ENCODE peak calls at places on chromosome 17, in ten cellular contexts. P is small intestine, K is AG10803, M is tibial nerve, U is fibroblast of lung, I is foreskin fibroblast, F is BE2C, N is aorta, S is IMR-90, B is vagina. H is an unnamed sample.

GRCh38 chr17:17344507-17345293 is 41.5 kb downstream of the NT5M start:
- DNase-seq in P (no peak), K (no peak), M (no peak), U (no peak), I (no peak), F (no peak), N (peak), S (no peak), B (peak), H (peak)

GRCh38 chr17:73542323-73542722 is 101.9 kb downstream of the SDK2 start:
- DNase-seq in P (no peak), K (no peak), M (no peak), U (no peak), I (no peak), F (no peak), N (no peak), S (no peak), B (no peak), H (no peak)

GRCh38 chr17:81814748-81815645 is 11.0 kb downstream of the GCGR start:
- DNase-seq in P (no peak), K (no peak), M (no peak), U (no peak), I (no peak), F (peak), N (no peak), S (no peak), B (no peak), H (peak)

GRCh38 chr17:29291163-29291752 is 2.7 kb downstream of the NUFIP2 start:
- DNase-seq in P (peak), K (peak), M (peak), U (peak), I (peak), F (no peak), N (no peak), S (peak), B (no peak), H (peak)

GRCh38 chr17:42422958-42423712 is at the start of gene CAVIN1:
- DNase-seq in P (peak), K (peak), M (peak), U (peak), I (peak), F (peak), N (peak), S (peak), B (peak), H (peak)

GRCh38 chr17:81735181-81736102 is 23.4 kb downstream of the SLC25A10 start:
- DNase-seq in P (peak), K (peak), M (no peak), U (no peak), I (peak), F (no peak), N (peak), S (peak), B (no peak), H (peak)

GRCh38 chr17:76752006-76752405 is 14.1 kb downstream of the MFSD11 start:
- DNase-seq in P (peak), K (no peak), M (no peak), U (no peak), I (no peak), F (no peak), N (no peak), S (peak), B (no peak), H (no peak)

GRCh38 chr17:39462644-39463375 is 1.5 kb downstream of the CDK12 start:
- DNase-seq in P (peak), K (no peak), M (no peak), U (peak), I (peak), F (no peak), N (peak), S (peak), B (peak), H (peak)

GRCh38 chr17:77718669-77718961 is 239.9 kb upstream of the TNRC6C start:
- DNase-seq in P (no peak), K (no peak), M (no peak), U (no peak), I (no peak), F (no peak), N (no peak), S (no peak), B (peak), H (no peak)

GRCh38 chr17:32689348-32689747 is 187.6 kb downstream of the MYO1D start:
- DNase-seq in P (no peak), K (no peak), M (no peak), U (no peak), I (no peak), F (no peak), N (no peak), S (no peak), B (no peak), H (no peak)

GRCh38 chr17:48444531-48445247 is 14.7 kb upstream of the SKAP1 start:
- DNase-seq in P (no peak), K (no peak), M (no peak), U (no peak), I (no peak), F (no peak), N (no peak), S (no peak), B (no peak), H (no peak)

GRCh38 chr17:6094926-6095325 is 24.7 kb downstream of the WSCD1 start:
- DNase-seq in P (no peak), K (no peak), M (no peak), U (no peak), I (no peak), F (no peak), N (peak), S (no peak), B (no peak), H (no peak)

GRCh38 chr17:80953471-80954315 is 37.9 kb upstream of the CHMP6 start:
- DNase-seq in P (no peak), K (no peak), M (no peak), U (no peak), I (no peak), F (no peak), N (peak), S (no peak), B (no peak), H (no peak)

GRCh38 chr17:50615818-50616217 is 18.9 kb upstream of the ABCC3 start:
- DNase-seq in P (no peak), K (no peak), M (no peak), U (no peak), I (no peak), F (no peak), N (no peak), S (peak), B (no peak), H (no peak)

GRCh38 chr17:41835800-41836549 is at the start of gene NT5C3B:
- DNase-seq in P (peak), K (peak), M (no peak), U (no peak), I (peak), F (peak), N (peak), S (no peak), B (no peak), H (peak)

GRCh38 chr17:252456-252855 is 71.0 kb upstream of the DOC2B start:
- DNase-seq in P (no peak), K (no peak), M (no peak), U (no peak), I (no peak), F (no peak), N (peak), S (no peak), B (no peak), H (no peak)

GRCh38 chr17:50088952-50089825 is 6.0 kb upstream of the PDK2 start:
- DNase-seq in P (no peak), K (no peak), M (no peak), U (no peak), I (no peak), F (no peak), N (no peak), S (no peak), B (no peak), H (no peak)

GRCh38 chr17:34255841-34256240 is 756 bp downstream of the CCL2 start:
- DNase-seq in P (no peak), K (no peak), M (no peak), U (no peak), I (no peak), F (no peak), N (no peak), S (no peak), B (no peak), H (no peak)
- H3K4me3 ChIP-seq in P (no peak), K (peak), M (peak), U (peak), I (peak), F (no peak), N (peak), S (peak), B (peak), H (no peak)

GRCh38 chr17:4586043-4586442 is 1.7 kb downstream of the SMTNL2 start:
- DNase-seq in P (no peak), K (no peak), M (no peak), U (no peak), I (no peak), F (no peak), N (no peak), S (no peak), B (no peak), H (no peak)

GRCh38 chr17:4585203-4585939 is 1.0 kb downstream of the SMTNL2 start:
- DNase-seq in P (no peak), K (no peak), M (no peak), U (no peak), I (no peak), F (no peak), N (peak), S (no peak), B (no peak), H (peak)

GRCh38 chr17:4584125-4584834 is at the start of gene SMTNL2:
- DNase-seq in P (no peak), K (no peak), M (no peak), U (no peak), I (no peak), F (no peak), N (peak), S (no peak), B (no peak), H (peak)

GRCh38 chr17:4583796-4584124 is 569 bp upstream of the SMTNL2 start:
- DNase-seq in P (no peak), K (no peak), M (no peak), U (no peak), I (peak), F (no peak), N (no peak), S (no peak), B (no peak), H (peak)

DNA sequence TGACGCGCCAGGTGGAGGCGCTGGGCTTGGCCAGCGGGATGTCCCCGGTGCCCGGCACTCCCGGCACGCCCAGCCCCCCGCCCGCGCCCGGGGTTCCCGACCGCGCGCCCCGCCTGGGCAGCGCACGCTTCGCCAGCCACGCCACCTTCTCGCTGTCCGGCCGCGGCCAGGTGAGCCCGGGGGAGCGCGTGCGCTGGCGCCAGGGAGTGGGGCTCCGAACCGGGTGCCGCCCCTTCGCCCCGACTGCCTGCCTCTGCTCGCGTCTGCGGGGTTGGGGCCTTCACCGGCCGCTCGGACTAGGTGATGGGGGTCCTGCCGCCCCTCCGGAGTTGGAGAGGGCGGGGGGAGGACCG is 482 bp downstream of the SMTNL2 start:
- DNase-seq in P (no peak), K (no peak), M (no peak), U (no peak), I (no peak), F (no peak), N (peak), S (no peak), B (no peak), H (no peak)
- H3K4me3 ChIP-seq in P (peak), K (no peak), M (peak), U (peak), I (no peak), F (no peak), N (no peak), S (no peak), B (peak), H (peak)

DNA sequence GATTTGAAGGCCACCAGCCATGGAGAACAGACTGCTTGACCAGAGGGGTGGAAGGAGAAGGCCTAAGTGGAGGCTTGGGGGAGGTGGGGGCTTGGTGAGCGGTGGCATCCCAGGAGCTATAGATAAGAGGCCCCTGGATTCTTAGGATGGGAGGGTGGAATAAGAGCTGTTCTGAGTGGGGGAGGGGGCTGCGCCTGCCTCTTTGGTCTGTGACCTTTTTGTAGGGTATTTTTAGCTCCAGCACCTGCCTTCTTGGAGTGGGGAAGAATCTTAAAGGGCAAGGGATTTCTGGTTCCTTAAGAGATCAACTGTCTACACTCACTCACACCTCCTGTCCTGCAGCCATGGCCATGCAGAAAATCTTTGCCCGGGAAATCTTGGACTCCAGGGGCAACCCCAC is 567 bp downstream of the ENO3 start:
- DNase-seq in P (no peak), K (no peak), M (no peak), U (no peak), I (no peak), F (no peak), N (no peak), S (no peak), B (no peak), H (no peak)
- H3K4me3 ChIP-seq in P (no peak), K (no peak), M (no peak), U (no peak), I (no peak), F (peak), N (no peak), S (no peak), B (no peak), H (no peak)

DNA sequence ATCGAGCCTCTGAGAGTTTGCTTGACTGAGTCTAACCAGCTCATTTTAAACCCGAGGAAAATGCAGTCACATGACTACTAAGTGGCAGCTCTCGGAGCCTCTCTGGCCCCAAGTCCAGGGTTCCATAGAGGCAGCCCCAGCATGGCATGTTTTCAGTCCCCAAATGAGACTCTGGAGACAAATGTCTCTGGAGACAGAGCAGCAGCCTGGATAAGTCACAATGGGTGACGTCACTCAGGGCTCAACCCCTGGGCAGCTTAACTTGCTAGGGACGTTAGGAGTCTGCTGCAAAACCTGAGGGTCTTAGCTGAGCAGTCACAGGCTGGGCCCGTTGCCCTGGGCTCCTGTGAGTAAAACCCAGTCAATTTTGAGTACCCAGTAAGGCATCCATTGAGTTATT is 6.9 kb upstream of the STH start:
- DNase-seq in P (no peak), K (no peak), M (no peak), U (no peak), I (no peak), F (no peak), N (no peak), S (peak), B (no peak), H (no peak)
- H3K4me3 ChIP-seq in P (no peak), K (no peak), M (no peak), U (no peak), I (no peak), F (no peak), N (no peak), S (no peak), B (no peak), H (no peak)

GRCh38 chr17:2755941-2756724 is 6.7 kb upstream of the CCDC92B start:
- DNase-seq in P (no peak), K (no peak), M (no peak), U (no peak), I (peak), F (no peak), N (no peak), S (no peak), B (no peak), H (peak)
- H3K4me3 ChIP-seq in P (peak), K (no peak), M (peak), U (no peak), I (no peak), F (no peak), N (peak), S (no peak), B (peak), H (no peak)

GRCh38 chr17:75486151-75486550 is 29.2 kb downstream of the CASKIN2 start:
- DNase-seq in P (no peak), K (no peak), M (no peak), U (no peak), I (no peak), F (no peak), N (no peak), S (no peak), B (no peak), H (no peak)

GRCh38 chr17:75485688-75486087 is 29.3 kb downstream of the TMEM94 start:
- DNase-seq in P (no peak), K (no peak), M (no peak), U (no peak), I (no peak), F (no peak), N (no peak), S (no peak), B (no peak), H (no peak)

GRCh38 chr17:75488693-75489510 is 26.4 kb downstream of the CASKIN2 start:
- DNase-seq in P (no peak), K (no peak), M (no peak), U (no peak), I (no peak), F (no peak), N (no peak), S (no peak), B (no peak), H (no peak)

GRCh38 chr17:75486951-75487350 is 28.4 kb downstream of the CASKIN2 start:
- DNase-seq in P (no peak), K (no peak), M (no peak), U (no peak), I (no peak), F (no peak), N (no peak), S (no peak), B (no peak), H (no peak)

GRCh38 chr17:75487351-75488070 is 27.8 kb downstream of the CASKIN2 start:
- DNase-seq in P (peak), K (no peak), M (no peak), U (no peak), I (peak), F (no peak), N (no peak), S (no peak), B (no peak), H (no peak)
- H3K4me3 ChIP-seq in P (no peak), K (no peak), M (no peak), U (no peak), I (no peak), F (no peak), N (no peak), S (no peak), B (no peak), H (no peak)

GRCh38 chr17:8413938-8414337 is 16.3 kb upstream of the RNF222 start:
- DNase-seq in P (no peak), K (no peak), M (no peak), U (no peak), I (no peak), F (no peak), N (no peak), S (no peak), B (no peak), H (no peak)
- H3K4me3 ChIP-seq in P (no peak), K (no peak), M (no peak), U (no peak), I (no peak), F (no peak), N (no peak), S (no peak), B (no peak), H (no peak)

DNA sequence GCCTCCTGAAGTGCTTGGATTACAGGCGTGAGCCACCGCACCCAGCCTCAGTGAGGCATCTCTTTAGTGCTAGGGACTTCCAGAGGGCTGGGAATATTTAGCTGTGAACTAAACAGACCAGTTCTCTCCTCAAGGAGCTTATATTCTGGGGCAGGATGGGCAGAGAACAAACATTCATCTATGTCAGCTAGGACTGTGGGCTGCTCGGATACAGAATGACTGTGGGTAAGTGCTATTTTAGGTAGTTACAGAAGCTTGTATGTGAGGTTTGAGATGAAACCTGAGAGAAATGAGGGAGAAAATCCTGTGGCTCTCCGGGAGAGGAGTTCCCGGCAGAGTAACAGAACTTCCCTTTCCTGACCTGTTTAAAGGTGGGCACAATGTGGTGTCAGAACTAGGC is 6.2 kb upstream of the INPP5K start:
- DNase-seq in P (no peak), K (no peak), M (no peak), U (no peak), I (no peak), F (no peak), N (no peak), S (no peak), B (no peak), H (no peak)
- H3K4me3 ChIP-seq in P (no peak), K (no peak), M (no peak), U (no peak), I (no peak), F (no peak), N (no peak), S (no peak), B (no peak), H (no peak)

H was measured in hepatocyte.